ENCODE peak calls at places on chromosomes 2 and 18, in five cellular contexts. J, B, C, A and O are unnamed samples.

GRCh38 chr2:100071350-100072043 is 70.9 kb downstream of the AFF3 start:
- DNase-seq in J (no peak), B (no peak), C (no peak), A (no peak), O (no peak)

GRCh38 chr2:309148-309969 is 21.5 kb upstream of the ALKAL2 start:
- DNase-seq in J (no peak), B (no peak), C (peak; percentile 61), A (no peak), O (no peak)

GRCh38 chr2:161427413-161428239 is 11.5 kb downstream of the TBR1 start:
- DNase-seq in J (peak; percentile 20), B (no peak), C (no peak), A (peak; percentile 20), O (no peak)

GRCh38 chr2:152031747-152032146 is 67.1 kb downstream of the CACNB4 start:
- DNase-seq in J (no peak), B (no peak), C (no peak), A (no peak), O (no peak)

GRCh38 chr2:150403457-150403856 is 84.0 kb downstream of the RND3 start:
- DNase-seq in J (no peak), B (no peak), C (no peak), A (peak; percentile 31), O (no peak)

GRCh38 chr2:44172576-44172975 is 3.9 kb downstream of the PPM1B start:
- DNase-seq in J (no peak), B (no peak), C (no peak), A (no peak), O (no peak)

GRCh38 chr2:11187083-11187619 is 31.9 kb downstream of the SLC66A3 start:
- DNase-seq in J (peak; percentile 85), B (no peak), C (no peak), A (peak; percentile 69), O (peak; percentile 55)

GRCh38 chr18:73952296-73952946 is 195.2 kb downstream of the FBXO15 start:
- DNase-seq in J (no peak), B (no peak), C (no peak), A (no peak), O (no peak)

GRCh38 chr2:8152392-8153257 is 529.2 kb upstream of the ID2 start:
- DNase-seq in J (no peak), B (no peak), C (no peak), A (no peak), O (no peak)

GRCh38 chr2:84459944-84460429 is 907 bp upstream of the SUCLG1 start:
- DNase-seq in J (peak; percentile 24), B (no peak), C (no peak), A (no peak), O (no peak)

GRCh38 chr2:170221317-170222288 is 43.7 kb downstream of the MYO3B start:
- DNase-seq in J (peak; percentile 43), B (no peak), C (no peak), A (peak; percentile 68), O (peak; percentile 60)

GRCh38 chr2:156455366-156455975 is 19.3 kb downstream of the GPD2 start:
- DNase-seq in J (peak; percentile 87), B (no peak), C (no peak), A (peak; percentile 65), O (peak; percentile 51)

GRCh38 chr2:95327861-95328260 is 30.7 kb downstream of the KCNIP3 start:
- DNase-seq in J (no peak), B (peak; percentile 22), C (no peak), A (no peak), O (no peak)

GRCh38 chr2:169162613-169163012 is 93.2 kb downstream of the DHRS9 start:
- DNase-seq in J (no peak), B (no peak), C (no peak), A (no peak), O (no peak)

GRCh38 chr2:23649819-23650218 is 264.8 kb downstream of the KLHL29 start:
- DNase-seq in J (peak; percentile 47), B (no peak), C (no peak), A (no peak), O (no peak)

GRCh38 chr2:145094353-145094752 is 574.4 kb upstream of the ZEB2 start:
- DNase-seq in J (peak; percentile 33), B (no peak), C (no peak), A (no peak), O (peak; percentile 71)

GRCh38 chr2:100185516-100185915 is 43.1 kb upstream of the AFF3 start:
- DNase-seq in J (no peak), B (no peak), C (no peak), A (no peak), O (no peak)

GRCh38 chr2:224598669-224599068 is 13.5 kb upstream of the CUL3 start:
- DNase-seq in J (no peak), B (no peak), C (no peak), A (no peak), O (no peak)

GRCh38 chr2:95009009-95009760 is 16.3 kb upstream of the MAL start:
- DNase-seq in J (no peak), B (peak; percentile 22), C (no peak), A (no peak), O (no peak)

GRCh38 chr18:9926223-9926894 is 12.5 kb downstream of the VAPA start:
- DNase-seq in J (no peak), B (no peak), C (no peak), A (no peak), O (no peak)

GRCh38 chr2:203579131-203579643 is 44.1 kb upstream of the RAPH1 start:
- DNase-seq in J (peak; percentile 79), B (no peak), C (no peak), A (peak; percentile 60), O (peak; percentile 55)

GRCh38 chr2:96085541-96086355 is 30.6 kb downstream of the ADRA2B start:
- DNase-seq in J (no peak), B (no peak), C (no peak), A (no peak), O (no peak)

GRCh38 chr2:85887566-85888019 is 1.2 kb downstream of the ST3GAL5 start:
- DNase-seq in J (peak; percentile 34), B (peak; percentile 72), C (no peak), A (peak; percentile 15), O (peak; percentile 53)

GRCh38 chr2:67341012-67341318 is 56.2 kb upstream of the ETAA1 start:
- DNase-seq in J (no peak), B (no peak), C (no peak), A (no peak), O (no peak)

GRCh38 chr18:56200381-56200831 is 438.0 kb downstream of the TXNL1 start:
- DNase-seq in J (peak; percentile 82), B (no peak), C (no peak), A (peak; percentile 47), O (peak; percentile 59)

GRCh38 chr2:170432823-170433222 is 254.9 kb downstream of the MYO3B start:
- DNase-seq in J (no peak), B (no peak), C (no peak), A (no peak), O (no peak)

GRCh38 chr2:45822272-45822630 is 170.8 kb downstream of the PRKCE start:
- DNase-seq in J (no peak), B (no peak), C (no peak), A (no peak), O (no peak)

GRCh38 chr2:43560231-43560547 is 35.6 kb downstream of the THADA start:
- DNase-seq in J (no peak), B (no peak), C (no peak), A (no peak), O (no peak)

GRCh38 chr18:3914833-3915598 is 465.0 kb downstream of the TGIF1 start:
- DNase-seq in J (no peak), B (no peak), C (no peak), A (no peak), O (no peak)

GRCh38 chr2:106189764-106190468 is 4.2 kb downstream of the UXS1 start:
- DNase-seq in J (peak; percentile 80), B (no peak), C (no peak), A (peak; percentile 57), O (no peak)

GRCh38 chr2:241965931-241966412 is 96.4 kb downstream of the RTP5 start:
- DNase-seq in J (peak; percentile 86), B (no peak), C (no peak), A (peak; percentile 95), O (peak; percentile 74)

GRCh38 chr2:161991991-161992390 is 82.0 kb downstream of the DPP4 start:
- DNase-seq in J (no peak), B (no peak), C (no peak), A (no peak), O (no peak)

GRCh38 chr18:22563098-22563707 is 145.5 kb upstream of the CTAGE1 start:
- DNase-seq in J (peak; percentile 92), B (no peak), C (peak; percentile 20), A (peak; percentile 94), O (peak; percentile 99)

GRCh38 chr2:63446658-63447057 is 141.6 kb downstream of the WDPCP start:
- DNase-seq in J (no peak), B (no peak), C (no peak), A (no peak), O (no peak)

DNA sequence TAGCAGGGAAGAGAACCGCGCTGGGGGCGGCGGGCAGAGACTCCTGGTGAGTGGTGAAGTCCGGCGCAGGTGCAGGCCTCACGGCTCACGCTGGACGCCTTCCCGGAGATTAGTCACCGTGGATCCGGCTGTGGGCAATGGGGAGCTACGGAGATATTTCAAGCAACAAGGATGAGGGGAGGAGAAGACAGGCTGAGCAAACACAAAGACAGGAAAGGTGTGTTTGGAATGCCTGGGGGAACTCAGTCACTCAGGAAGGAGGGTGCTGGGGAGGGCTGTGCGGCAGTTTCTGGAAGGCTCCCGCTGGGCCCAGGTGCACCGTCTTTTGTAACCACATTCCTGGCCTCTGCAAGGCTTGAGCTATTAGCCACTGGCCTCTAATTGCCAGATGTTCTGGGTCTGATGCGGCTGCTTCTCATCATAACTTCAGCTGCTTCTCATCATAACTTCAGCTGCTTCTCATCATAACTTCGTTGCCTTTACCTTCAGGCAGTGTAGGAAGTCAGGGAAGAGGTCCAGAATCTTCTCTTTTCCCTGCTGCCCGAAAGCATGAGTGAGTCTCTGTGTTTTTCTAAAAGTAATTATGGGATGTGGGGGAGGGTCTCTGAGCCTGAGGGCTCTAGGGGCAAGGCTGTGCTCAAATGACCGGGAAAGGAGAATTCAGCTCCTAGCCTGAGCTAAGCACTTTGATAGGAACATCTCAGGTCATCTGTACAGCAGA is 118.9 kb downstream of the PXDN start:
- DNase-seq in J (peak; percentile 85), B (no peak), C (peak; percentile 92), A (peak; percentile 72), O (peak; percentile 52)
- H3K4me3 ChIP-seq in J (no peak overlapping the region), B (no peak overlapping the region), C (peak overlapping the region; percentile 30), A (no peak overlapping the region), O (no peak overlapping the region)

DNA sequence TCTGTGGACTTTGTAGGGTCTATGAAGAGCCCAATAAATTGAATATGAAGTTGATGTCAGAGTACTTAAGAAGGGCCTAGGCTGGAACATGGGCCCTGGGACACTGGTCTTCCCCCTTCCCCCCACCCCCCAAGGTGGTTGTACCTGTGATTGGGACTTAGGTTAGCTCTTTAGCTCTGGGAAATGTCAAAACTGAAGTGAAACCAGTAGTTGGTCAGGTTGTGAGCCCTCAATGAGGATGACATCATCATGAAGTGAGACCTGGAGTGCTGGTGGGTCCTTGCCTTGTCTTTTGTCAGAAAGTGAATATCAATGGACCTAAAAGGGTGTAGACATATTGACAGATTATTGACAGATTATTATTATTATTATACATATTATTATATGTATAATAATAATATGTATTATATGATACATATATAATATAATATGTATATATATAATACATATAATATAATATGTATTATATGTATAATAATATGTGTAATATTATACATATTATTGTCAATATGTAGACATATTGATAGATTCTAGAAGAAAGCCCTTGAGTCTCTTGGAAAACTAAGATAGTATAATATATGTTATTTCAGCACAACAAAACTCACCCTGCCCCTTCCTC is 5.4 kb downstream of the MARS2 start:
- DNase-seq in J (no peak), B (no peak), C (no peak), A (no peak), O (no peak)
- H3K4me3 ChIP-seq in J (no peak overlapping the region), B (no peak overlapping the region), C (no peak overlapping the region), A (no peak overlapping the region), O (no peak overlapping the region)

GRCh38 chr2:217934321-217935131 is 68.3 kb downstream of the TNS1 start:
- DNase-seq in J (peak; percentile 97), B (peak; percentile 51), C (no peak), A (peak; percentile 75), O (peak; percentile 88)
- H3K4me3 ChIP-seq in J (no peak overlapping the region), B (no peak overlapping the region), C (no peak overlapping the region), A (no peak overlapping the region), O (no peak overlapping the region)

GRCh38 chr2:215619989-215620388 is 184.1 kb upstream of the FN1 start:
- DNase-seq in J (no peak), B (peak; percentile 52), C (no peak), A (no peak), O (no peak)
- H3K4me3 ChIP-seq in J (no peak overlapping the region), B (no peak overlapping the region), C (no peak overlapping the region), A (no peak overlapping the region), O (no peak overlapping the region)